ENCODE peak calls at places on chromosomes 6 and 20, in seven cellular contexts. S is vagina, O is H9, T is choroid plexus epithelial cell, A is neural crest cell, B is brain microvascular endothelial cell, P is AG04450. X is an unnamed sample.

GRCh38 chr6:139853302-139853992 is 479.0 kb upstream of the CITED2 start:
- DNase-seq in S (no peak), T (no peak), P (peak; percentile 41), A (no peak), O (no peak), B (no peak), X (no peak)

GRCh38 chr20:1949306-1949705 is 44.6 kb downstream of the PDYN start:
- DNase-seq in P (no peak), T (no peak), S (peak; percentile 74), B (no peak), A (no peak), O (no peak), X (no peak)

GRCh38 chr6:152904678-152905077 is 78.2 kb downstream of the FBXO5 start:
- DNase-seq in O (no peak), B (no peak), P (no peak), S (no peak), A (no peak), T (no peak), X (no peak)

GRCh38 chr6:78492351-78493010 is 374.9 kb upstream of the IRAK1BP1 start:
- DNase-seq in O (no peak), P (no peak), B (peak; percentile 51), T (peak; percentile 65), S (no peak), A (no peak), X (no peak)

GRCh38 chr6:156780117-156780641 is 3.0 kb downstream of the ARID1B start:
- DNase-seq in O (no peak), B (peak; percentile 95), P (peak; percentile 81), A (no peak), S (no peak), T (peak; percentile 98), X (no peak)

GRCh38 chr6:85079761-85080160 is 315.4 kb upstream of the TBX18 start:
- DNase-seq in T (no peak), P (no peak), S (no peak), A (no peak), B (no peak), O (no peak), X (no peak)

GRCh38 chr6:6581014-6581413 is 7.5 kb upstream of the LY86 start:
- DNase-seq in T (no peak), S (no peak), P (no peak), O (no peak), B (no peak), A (no peak), X (no peak)

GRCh38 chr20:37071481-37071911 is 24.3 kb downstream of the RBL1 start:
- DNase-seq in S (no peak), O (no peak), P (no peak), B (peak; percentile 45), T (peak; percentile 73), A (no peak), X (no peak)

GRCh38 chr20:57660510-57661199 is 40.4 kb upstream of the ZBP1 start:
- DNase-seq in O (peak; percentile 18), A (no peak), B (no peak), T (no peak), S (no peak), P (no peak), X (no peak)

GRCh38 chr6:71412559-71412958 is 123.9 kb downstream of the OGFRL1 start:
- DNase-seq in O (no peak), B (no peak), A (no peak), S (no peak), P (no peak), T (peak; percentile 61), X (no peak)

GRCh38 chr6:43301081-43301870 is 3.2 kb downstream of the SLC22A7 start:
- DNase-seq in S (peak; percentile 65), B (no peak), A (no peak), O (no peak), P (no peak), T (no peak), X (no peak)

GRCh38 chr6:129774697-129775447 is 64.9 kb upstream of the ARHGAP18 start:
- DNase-seq in S (no peak), O (peak; percentile 86), T (peak; percentile 91), B (peak; percentile 65), P (peak; percentile 52), A (peak; percentile 75), X (peak; percentile 61)

GRCh38 chr6:158848441-158848840 is 29.3 kb upstream of the EZR start:
- DNase-seq in P (no peak), S (no peak), B (no peak), T (no peak), O (no peak), A (no peak), X (no peak)

GRCh38 chr20:49340161-49340966 is 62.5 kb upstream of the ZNFX1 start:
- DNase-seq in P (no peak), A (no peak), B (no peak), T (no peak), O (no peak), S (no peak), X (no peak)

GRCh38 chr20:21832442-21833152 is 127.1 kb downstream of the PAX1 start:
- DNase-seq in P (no peak), T (no peak), A (no peak), S (no peak), B (no peak), O (no peak), X (no peak)

GRCh38 chr6:28988536-28989415 is 16.3 kb downstream of the ZNF311 start:
- DNase-seq in S (no peak), A (peak; percentile 76), B (peak; percentile 66), T (peak; percentile 72), P (no peak), O (peak; percentile 95), X (peak; percentile 58)

DNA sequence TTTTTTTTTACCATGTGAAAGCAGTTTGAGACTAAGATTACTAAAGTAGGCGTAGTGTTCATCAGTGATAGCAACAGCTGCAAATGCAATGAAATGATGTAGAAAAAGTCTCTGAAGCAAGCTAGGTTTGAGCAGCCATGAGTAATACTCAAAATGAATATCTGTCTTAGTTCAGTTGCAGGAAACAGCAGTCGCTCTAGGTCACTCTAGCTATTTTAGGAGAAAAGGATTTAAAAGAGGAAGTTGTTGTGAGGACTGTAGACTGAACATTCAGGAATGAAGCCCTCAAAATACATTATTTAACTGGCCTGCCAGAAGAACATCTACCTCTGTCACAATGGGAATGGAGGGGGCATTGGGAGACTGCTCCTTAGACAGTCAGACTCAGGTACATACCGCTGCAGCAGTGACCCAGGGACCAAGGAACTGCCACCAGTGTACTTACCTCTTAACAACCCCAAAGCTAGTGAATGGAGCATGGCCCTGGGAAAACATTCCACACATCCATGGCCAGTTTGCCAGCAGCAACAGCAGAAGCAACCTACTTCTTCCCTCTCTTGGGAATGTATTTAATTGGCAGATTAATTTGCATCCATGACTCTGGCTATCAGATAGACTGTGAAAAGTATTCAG is 243.0 kb upstream of the KHDRBS2 start:
- DNase-seq in B (no peak), S (no peak), O (no peak), A (no peak), P (no peak), T (no peak), X (no peak)
- TF ChIP-seq CTCF in B (no peak), S (no peak), O (no peak), A (no peak), P (no peak), T (no peak), X (no peak)

DNA sequence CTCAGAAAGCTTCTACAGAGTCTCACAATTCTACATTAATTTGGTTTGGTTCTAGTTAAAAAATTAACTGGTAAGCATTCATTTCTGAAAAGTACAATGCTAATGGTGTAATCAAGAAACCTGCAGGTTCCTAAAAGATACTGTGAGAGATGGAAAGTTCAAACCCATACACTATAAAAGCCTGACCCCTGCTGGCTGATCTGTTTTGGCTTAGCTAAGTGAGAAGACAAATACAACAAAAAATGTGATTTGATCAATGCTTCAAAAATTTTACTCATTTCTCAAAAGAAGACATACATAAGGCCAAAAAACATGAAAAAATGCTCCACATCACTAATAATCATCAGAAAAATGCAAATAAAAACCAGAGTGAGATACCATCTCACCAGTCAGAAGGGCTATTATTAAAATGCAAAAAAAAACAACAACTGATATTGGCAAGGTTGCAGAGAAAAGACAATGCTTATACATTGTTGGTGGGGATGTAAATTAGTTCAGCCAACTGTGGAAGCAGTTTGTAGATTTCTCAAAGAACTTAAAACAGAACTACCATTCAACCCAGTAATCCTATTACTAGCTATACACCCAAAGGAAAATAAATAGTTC is 102.8 kb downstream of the MOXD1 start:
- DNase-seq in T (peak; percentile 80), P (peak; percentile 37), B (peak; percentile 73), O (peak; percentile 33), S (no peak), A (peak; percentile 44), X (no peak)
- TF ChIP-seq CTCF in T (peak; percentile 78), P (peak; percentile 84), B (peak; percentile 74), O (peak; percentile 74), S (no peak), A (peak; percentile 78), X (peak; percentile 75)

DNA sequence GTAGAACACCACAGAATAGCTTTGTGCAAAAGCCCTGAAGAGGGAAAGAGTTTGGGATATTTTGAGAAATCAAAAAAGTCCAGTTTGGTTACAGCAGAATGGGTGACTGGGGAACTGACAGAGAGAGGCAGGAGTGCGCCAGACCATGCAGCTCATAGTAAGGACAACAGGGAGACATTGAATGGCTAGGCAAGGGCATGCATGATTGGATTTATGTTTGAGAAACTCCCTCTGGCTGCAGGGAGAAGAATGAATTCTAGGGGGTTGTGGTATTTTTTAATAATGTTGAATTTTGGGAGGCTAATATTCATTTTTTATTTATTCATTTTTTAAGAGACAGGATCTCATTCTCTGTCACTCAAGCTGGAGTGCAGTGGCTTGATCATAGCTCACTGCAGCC is 49.9 kb downstream of the TGM2 start:
- DNase-seq in A (no peak), S (no peak), O (no peak), T (no peak), B (no peak), P (no peak), X (no peak)
- TF ChIP-seq CTCF in A (no peak), S (no peak), O (peak; percentile 22), T (peak; percentile 45), B (peak; percentile 37), P (peak; percentile 30), X (no peak)

GRCh38 chr6:114559419-114559818 is 216.6 kb upstream of the HS3ST5 start:
- DNase-seq in T (no peak), B (no peak), A (no peak), O (no peak), P (no peak), S (no peak), X (no peak)
- TF ChIP-seq CTCF in T (no peak), B (no peak), A (no peak), O (no peak), P (no peak), S (no peak), X (no peak)

GRCh38 chr6:132937466-132937906 is 123.1 kb downstream of the RPS12 start:
- DNase-seq in S (no peak), P (no peak), B (peak; percentile 42), O (peak; percentile 65), T (peak; percentile 69), A (peak; percentile 57), X (peak; percentile 29)
- TF ChIP-seq CTCF in S (no peak), P (peak; percentile 76), B (peak; percentile 77), O (peak; percentile 81), T (peak; percentile 85), A (peak; percentile 72), X (peak; percentile 77)